ENCODE peak calls at places on chromosome 22, in six cellular contexts. One of them, this sample, is unnamed.

GRCh38 chr22:37560682-37561208 is 465 bp downstream of the CDC42EP1 start:
- DNase-seq in central memory CD8-positive, alpha-beta T cell: no peak
- DNase-seq in head of caudate nucleus: peak
- DNase-seq in activated CD8-positive, alpha-beta T cell treated with anti-CD3 and anti-CD28 coated beads, Interleukin-2, amount 10 ng/mL, durations not matched to agents 7 days and 5 days: no peak
- DNase-seq in lung: no peak
- DNase-seq in activated naive CD4-positive, alpha-beta T cell: no peak
- DNase-seq in this sample: no peak

GRCh38 chr22:46465793-46466192 is 71.6 kb downstream of the CELSR1 start:
- DNase-seq in central memory CD8-positive, alpha-beta T cell: no peak
- DNase-seq in head of caudate nucleus: no peak
- DNase-seq in activated CD8-positive, alpha-beta T cell treated with anti-CD3 and anti-CD28 coated beads, Interleukin-2, amount 10 ng/mL, durations not matched to agents 7 days and 5 days: no peak
- DNase-seq in lung: peak
- DNase-seq in activated naive CD4-positive, alpha-beta T cell: no peak
- DNase-seq in this sample: no peak

GRCh38 chr22:41752011-41752975 is 48.2 kb upstream of the CCDC134 start:
- DNase-seq in central memory CD8-positive, alpha-beta T cell: no peak
- DNase-seq in head of caudate nucleus: no peak
- DNase-seq in activated CD8-positive, alpha-beta T cell treated with anti-CD3 and anti-CD28 coated beads, Interleukin-2, amount 10 ng/mL, durations not matched to agents 7 days and 5 days: no peak
- DNase-seq in lung: no peak
- DNase-seq in activated naive CD4-positive, alpha-beta T cell: no peak
- DNase-seq in this sample: no peak

GRCh38 chr22:24398409-24398808 is 29.0 kb upstream of the ADORA2A start:
- DNase-seq in central memory CD8-positive, alpha-beta T cell: no peak
- DNase-seq in head of caudate nucleus: no peak
- DNase-seq in activated CD8-positive, alpha-beta T cell treated with anti-CD3 and anti-CD28 coated beads, Interleukin-2, amount 10 ng/mL, durations not matched to agents 7 days and 5 days: no peak
- DNase-seq in lung: no peak
- DNase-seq in activated naive CD4-positive, alpha-beta T cell: no peak
- DNase-seq in this sample: no peak

GRCh38 chr22:17120281-17120680 is 879 bp downstream of the TMEM121B start:
- DNase-seq in central memory CD8-positive, alpha-beta T cell: peak
- DNase-seq in head of caudate nucleus: no peak
- DNase-seq in activated CD8-positive, alpha-beta T cell treated with anti-CD3 and anti-CD28 coated beads, Interleukin-2, amount 10 ng/mL, durations not matched to agents 7 days and 5 days: peak
- DNase-seq in lung: no peak
- DNase-seq in activated naive CD4-positive, alpha-beta T cell: peak
- DNase-seq in this sample: no peak

GRCh38 chr22:47850644-47851151 is 1088.2 kb downstream of the TBC1D22A start:
- DNase-seq in central memory CD8-positive, alpha-beta T cell: no peak
- DNase-seq in head of caudate nucleus: no peak
- DNase-seq in activated CD8-positive, alpha-beta T cell treated with anti-CD3 and anti-CD28 coated beads, Interleukin-2, amount 10 ng/mL, durations not matched to agents 7 days and 5 days: no peak
- DNase-seq in lung: peak
- DNase-seq in activated naive CD4-positive, alpha-beta T cell: no peak
- DNase-seq in this sample: no peak

GRCh38 chr22:42662114-42663021 is 13.2 kb upstream of the CYB5R3 start:
- DNase-seq in central memory CD8-positive, alpha-beta T cell: peak
- DNase-seq in head of caudate nucleus: peak
- DNase-seq in activated CD8-positive, alpha-beta T cell treated with anti-CD3 and anti-CD28 coated beads, Interleukin-2, amount 10 ng/mL, durations not matched to agents 7 days and 5 days: peak
- DNase-seq in lung: peak
- DNase-seq in activated naive CD4-positive, alpha-beta T cell: peak
- DNase-seq in this sample: peak

GRCh38 chr22:30127749-30128166 is 47.5 kb downstream of the HORMAD2 start:
- DNase-seq in central memory CD8-positive, alpha-beta T cell: no peak
- DNase-seq in head of caudate nucleus: no peak
- DNase-seq in activated CD8-positive, alpha-beta T cell treated with anti-CD3 and anti-CD28 coated beads, Interleukin-2, amount 10 ng/mL, durations not matched to agents 7 days and 5 days: no peak
- DNase-seq in lung: no peak
- DNase-seq in activated naive CD4-positive, alpha-beta T cell: no peak
- DNase-seq in this sample: no peak

GRCh38 chr22:19810381-19811141 is 44.1 kb downstream of the GNB1L start:
- DNase-seq in central memory CD8-positive, alpha-beta T cell: no peak
- DNase-seq in head of caudate nucleus: no peak
- DNase-seq in activated CD8-positive, alpha-beta T cell treated with anti-CD3 and anti-CD28 coated beads, Interleukin-2, amount 10 ng/mL, durations not matched to agents 7 days and 5 days: no peak
- DNase-seq in lung: no peak
- DNase-seq in activated naive CD4-positive, alpha-beta T cell: no peak
- DNase-seq in this sample: no peak

GRCh38 chr22:44733426-44734106 is 18.8 kb upstream of the ARHGAP8 start:
- DNase-seq in central memory CD8-positive, alpha-beta T cell: no peak
- DNase-seq in head of caudate nucleus: no peak
- DNase-seq in activated CD8-positive, alpha-beta T cell treated with anti-CD3 and anti-CD28 coated beads, Interleukin-2, amount 10 ng/mL, durations not matched to agents 7 days and 5 days: no peak
- DNase-seq in lung: no peak
- DNase-seq in activated naive CD4-positive, alpha-beta T cell: no peak
- DNase-seq in this sample: no peak

This sample was measured in NCI-H1930.